ENCODE peak calls at places on chromosomes 11 and 22, in eight cellular contexts. K is psoas muscle; G is lung; U is heart left ventricle; R is CD8-positive, alpha-beta T cell; O is breast epithelium; Z is MM.1S; V is AG09319. Y is an unnamed sample.

GRCh38 chr11:4493480-4493818 is 11.0 kb downstream of the OR52K1 start:
- DNase-seq in K (no peak), G (no peak), U (no peak), R (no peak), O (no peak), Z (no peak), V (no peak), Y (no peak)

GRCh38 chr22:26581769-26582168 is 8.2 kb downstream of the TPST2 start:
- DNase-seq in K (no peak), G (no peak), U (no peak), R (no peak), O (no peak), Z (no peak), V (no peak), Y (no peak)

GRCh38 chr22:43236401-43237166 is 49.6 kb upstream of the TTLL12 start:
- DNase-seq in K (no peak), G (peak), U (peak), R (no peak), O (no peak), Z (no peak), V (no peak), Y (no peak)

GRCh38 chr11:27904358-27905055 is 203.4 kb downstream of the KIF18A start:
- DNase-seq in K (no peak), G (no peak), U (no peak), R (no peak), O (no peak), Z (no peak), V (no peak), Y (no peak)

GRCh38 chr11:59669611-59670009 is 773 bp upstream of the PATL1 start:
- DNase-seq in K (no peak), G (peak), U (peak), R (no peak), O (peak), Z (no peak), V (peak), Y (peak)

GRCh38 chr11:104968856-104969776 is 742 bp upstream of the CASP4 start:
- DNase-seq in K (peak), G (no peak), U (peak), R (no peak), O (peak), Z (no peak), V (no peak), Y (peak)

GRCh38 chr11:13928566-13929251 is 33.8 kb upstream of the SPON1 start:
- DNase-seq in K (no peak), G (no peak), U (no peak), R (no peak), O (no peak), Z (no peak), V (peak), Y (no peak)

GRCh38 chr11:13303668-13304649 is 26.4 kb downstream of the BMAL1 start:
- DNase-seq in K (no peak), G (no peak), U (no peak), R (no peak), O (no peak), Z (no peak), V (no peak), Y (no peak)

GRCh38 chr11:12249590-12250260 is 127.6 kb upstream of the PARVA start:
- DNase-seq in K (no peak), G (peak), U (no peak), R (no peak), O (peak), Z (no peak), V (no peak), Y (no peak)

GRCh38 chr11:106917973-106918372 is 100.3 kb downstream of the GUCY1A2 start:
- DNase-seq in K (no peak), G (no peak), U (no peak), R (no peak), O (no peak), Z (peak), V (no peak), Y (no peak)

GRCh38 chr11:65113839-65114238 is 2.2 kb downstream of the TM7SF2 start:
- DNase-seq in K (no peak), G (no peak), U (no peak), R (no peak), O (no peak), Z (no peak), V (no peak), Y (no peak)

GRCh38 chr22:38793721-38794466 is at the start of gene DNAL4:
- DNase-seq in K (peak), G (peak), U (peak), R (peak), O (peak), Z (peak), V (peak), Y (peak)

GRCh38 chr11:122128146-122128545 is 12.1 kb upstream of the BLID start:
- DNase-seq in K (no peak), G (no peak), U (no peak), R (no peak), O (no peak), Z (no peak), V (no peak), Y (no peak)

GRCh38 chr11:113262594-113262993 is 51.8 kb upstream of the TTC12 start:
- DNase-seq in K (no peak), G (no peak), U (no peak), R (no peak), O (no peak), Z (no peak), V (no peak), Y (no peak)

GRCh38 chr22:25070870-25071465 is 118.5 kb downstream of the KIAA1671 start:
- DNase-seq in K (no peak), G (no peak), U (no peak), R (no peak), O (no peak), Z (no peak), V (no peak), Y (no peak)

GRCh38 chr22:47307326-47307725 is 544.9 kb downstream of the TBC1D22A start:
- DNase-seq in K (no peak), G (no peak), U (no peak), R (no peak), O (no peak), Z (no peak), V (no peak), Y (peak)

GRCh38 chr11:20041499-20041898 is 118.8 kb downstream of the DBX1 start:
- DNase-seq in K (no peak), G (no peak), U (no peak), R (no peak), O (no peak), Z (no peak), V (no peak), Y (no peak)

GRCh38 chr11:28820296-28820989 is 712.3 kb downstream of the METTL15 start:
- DNase-seq in K (no peak), G (no peak), U (no peak), R (no peak), O (no peak), Z (no peak), V (no peak), Y (no peak)

GRCh38 chr11:79201637-79202347 is 239.0 kb downstream of the TENM4 start:
- DNase-seq in K (no peak), G (no peak), U (no peak), R (no peak), O (no peak), Z (no peak), V (no peak), Y (peak)

GRCh38 chr22:26484360-26484706 is 656 bp downstream of the SRRD start:
- DNase-seq in K (no peak), G (no peak), U (no peak), R (no peak), O (no peak), Z (peak), V (no peak), Y (no peak)

GRCh38 chr11:8794677-8795103 is 112.1 kb downstream of the RPL27A start:
- DNase-seq in K (no peak), G (no peak), U (no peak), R (no peak), O (no peak), Z (no peak), V (no peak), Y (no peak)

GRCh38 chr11:120751550-120751949 is 240.0 kb downstream of the GRIK4 start:
- DNase-seq in K (no peak), G (no peak), U (no peak), R (no peak), O (no peak), Z (no peak), V (no peak), Y (no peak)

GRCh38 chr22:30830907-30831306 is 136.2 kb downstream of the OSBP2 start:
- DNase-seq in K (no peak), G (no peak), U (peak), R (no peak), O (peak), Z (no peak), V (peak), Y (peak)

GRCh38 chr22:36745301-36745995 is 30.5 kb downstream of the IFT27 start:
- DNase-seq in K (no peak), G (no peak), U (no peak), R (no peak), O (no peak), Z (no peak), V (no peak), Y (peak)

GRCh38 chr11:75344186-75344585 is 7.3 kb downstream of the ARRB1 start:
- DNase-seq in K (no peak), G (no peak), U (no peak), R (no peak), O (no peak), Z (no peak), V (no peak), Y (no peak)

GRCh38 chr11:130671801-130672700 is 223.6 kb downstream of the ADAMTS15 start:
- DNase-seq in K (peak), G (no peak), U (peak), R (no peak), O (peak), Z (no peak), V (peak), Y (no peak)

GRCh38 chr11:100629671-100630070 is 57.4 kb upstream of the ARHGAP42 start:
- DNase-seq in K (no peak), G (no peak), U (peak), R (no peak), O (no peak), Z (no peak), V (no peak), Y (no peak)

GRCh38 chr11:91435694-91436375 is 788.8 kb upstream of the FAT3 start:
- DNase-seq in K (no peak), G (no peak), U (no peak), R (no peak), O (no peak), Z (no peak), V (no peak), Y (no peak)

GRCh38 chr11:68545796-68546195 is 85.2 kb downstream of the PPP6R3 start:
- DNase-seq in K (no peak), G (no peak), U (no peak), R (no peak), O (no peak), Z (no peak), V (no peak), Y (no peak)

GRCh38 chr11:133238455-133238854 is 293.8 kb downstream of the OPCML start:
- DNase-seq in K (no peak), G (no peak), U (no peak), R (no peak), O (no peak), Z (no peak), V (no peak), Y (no peak)

GRCh38 chr11:65867284-65868071 is 5.1 kb downstream of the EFEMP2 start:
- DNase-seq in K (peak), G (no peak), U (no peak), R (no peak), O (no peak), Z (no peak), V (no peak), Y (no peak)

DNA sequence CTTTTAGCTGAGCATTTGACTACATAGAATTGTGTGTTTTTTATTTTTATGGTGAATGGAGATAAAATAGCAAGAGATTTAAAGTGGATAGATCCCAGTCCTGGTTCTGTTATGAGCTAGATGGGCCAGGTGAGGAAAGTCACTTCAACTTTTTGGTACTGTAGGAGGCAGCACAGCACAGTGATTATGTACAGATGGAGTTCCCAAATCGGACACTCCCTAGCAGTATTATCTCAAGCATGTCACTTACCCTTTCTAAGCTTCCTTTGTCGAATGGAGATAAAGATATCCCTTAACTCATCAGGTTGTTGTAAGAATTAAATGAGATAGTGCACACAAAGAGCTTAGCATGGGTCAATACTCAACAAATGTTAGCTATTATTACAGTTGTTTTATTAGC is 5.3 kb downstream of the EXPH5 start:
- DNase-seq in K (no peak), G (no peak), U (no peak), R (no peak), O (no peak), Z (no peak), V (no peak), Y (no peak)
- TF ChIP-seq CTCF in K (no peak), G (no peak), U (no peak), R (no peak), O (no peak), Z (no peak), V (no peak), Y (no peak)

GRCh38 chr11:125423247-125423849 is 72.7 kb downstream of the FEZ1 start:
- DNase-seq in K (no peak), G (no peak), U (no peak), R (no peak), O (no peak), Z (peak), V (no peak), Y (no peak)
- TF ChIP-seq CTCF in K (peak), G (no peak), U (peak), R (no peak), O (no peak), Z (peak), V (peak), Y (no peak)

GRCh38 chr22:33126881-33127280 is 68.7 kb upstream of the SYN3 start:
- DNase-seq in K (no peak), G (no peak), U (no peak), R (no peak), O (no peak), Z (peak), V (no peak), Y (no peak)
- TF ChIP-seq CTCF in K (no peak), G (no peak), U (no peak), R (no peak), O (no peak), Z (peak), V (peak), Y (no peak)

GRCh38 chr11:22633354-22633902 is 7.8 kb upstream of the FANCF start:
- DNase-seq in K (no peak), G (no peak), U (no peak), R (no peak), O (no peak), Z (no peak), V (no peak), Y (no peak)
- TF ChIP-seq CTCF in K (no peak), G (no peak), U (no peak), R (no peak), O (no peak), Z (peak), V (no peak), Y (no peak)

GRCh38 chr22:23386822-23387580 is 193.1 kb downstream of the IGLL1 start:
- DNase-seq in K (no peak), G (no peak), U (no peak), R (no peak), O (no peak), Z (no peak), V (no peak), Y (peak)

GRCh38 chr22:23385301-23386244 is 194.5 kb downstream of the IGLL1 start:
- DNase-seq in K (peak), G (peak), U (peak), R (peak), O (peak), Z (peak), V (peak), Y (peak)

GRCh38 chr22:23387827-23388491 is 192.1 kb downstream of the IGLL1 start:
- DNase-seq in K (peak), G (no peak), U (no peak), R (no peak), O (no peak), Z (no peak), V (no peak), Y (peak)

GRCh38 chr22:23384899-23385298 is 195.2 kb downstream of the IGLL1 start:
- DNase-seq in K (no peak), G (no peak), U (no peak), R (no peak), O (no peak), Z (no peak), V (no peak), Y (no peak)

GRCh38 chr22:23386245-23386631 is 193.9 kb downstream of the IGLL1 start:
- DNase-seq in K (no peak), G (no peak), U (no peak), R (no peak), O (no peak), Z (no peak), V (no peak), Y (no peak)
- TF ChIP-seq CTCF in K (peak), G (no peak), U (peak), R (no peak), O (no peak), Z (no peak), V (no peak), Y (no peak)

DNA sequence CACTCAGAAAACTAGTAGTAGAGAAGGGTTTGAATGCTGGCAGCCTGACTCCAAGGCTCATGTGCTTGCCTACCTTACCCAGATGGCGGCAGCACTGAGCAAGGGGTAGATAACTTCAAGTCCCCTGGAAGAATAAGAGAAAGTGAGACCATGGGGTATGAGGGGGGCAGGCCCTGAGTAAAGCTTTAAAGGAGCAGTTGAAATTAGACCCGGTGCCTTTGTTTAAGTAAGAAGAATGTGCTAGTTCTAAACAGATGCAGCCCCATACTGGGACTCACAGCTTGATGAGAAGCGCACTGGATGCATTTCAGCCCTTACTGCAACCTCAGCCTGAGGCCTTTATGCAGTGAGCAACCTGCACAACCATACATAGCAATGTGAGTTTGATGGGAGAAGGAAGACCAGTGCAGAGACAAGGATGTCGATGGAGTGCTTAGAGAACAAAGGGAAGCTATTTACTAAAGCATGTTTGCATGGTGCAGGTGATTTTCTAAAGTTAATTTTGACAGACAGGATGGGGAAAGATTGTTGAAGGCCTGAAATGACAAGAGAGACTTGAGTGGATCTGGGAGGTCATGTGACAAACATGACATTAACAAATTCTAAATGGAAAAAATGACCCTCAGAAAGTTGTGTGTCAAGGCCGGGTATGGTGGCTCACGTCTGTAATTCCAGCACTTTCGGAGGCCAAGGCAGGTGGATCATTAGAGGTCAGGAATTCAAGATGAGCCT is 27.1 kb upstream of the TMA7B start:
- DNase-seq in K (no peak), G (no peak), U (no peak), R (no peak), O (no peak), Z (peak), V (no peak), Y (peak)
- TF ChIP-seq CTCF in K (peak), G (no peak), U (peak), R (peak), O (peak), Z (peak), V (peak), Y (no peak)